ENCODE peak calls at places on chromosomes 13 and 19, in five cellular contexts. G is lower leg skin, U is uterus, R is Peyer's patch, E is tibial nerve. J is an unnamed sample.

GRCh38 chr13:34162545-34162936 is 344.6 kb downstream of the RFC3 start:
- DNase-seq in G (no peak), U (no peak), R (no peak), E (no peak), J (no peak)

GRCh38 chr13:95643009-95643408 is 1.5 kb downstream of the DZIP1 start:
- DNase-seq in G (no peak), U (no peak), R (no peak), E (no peak), J (no peak)

GRCh38 chr13:50156722-50157121 is 141.5 kb downstream of the KCNRG start:
- DNase-seq in G (no peak), U (no peak), R (no peak), E (peak; percentile 44), J (no peak)

GRCh38 chr13:41075034-41075433 is 13.7 kb downstream of the WBP4 start:
- DNase-seq in G (no peak), U (no peak), R (no peak), E (peak; percentile 54), J (no peak)

GRCh38 chr13:107753286-107753685 is 462.1 kb downstream of the LIG4 start:
- DNase-seq in G (no peak), U (no peak), R (no peak), E (no peak), J (no peak)

GRCh38 chr19:55956431-55956830 is 8.8 kb downstream of the NLRP8 start:
- DNase-seq in G (peak; percentile 49), U (no peak), R (no peak), E (no peak), J (no peak)

GRCh38 chr13:41177616-41178015 is 16.8 kb downstream of the KBTBD7 start:
- DNase-seq in G (no peak), U (no peak), R (no peak), E (no peak), J (no peak)

GRCh38 chr19:11435833-11436313 is 438 bp downstream of the PRKCSH start:
- DNase-seq in G (no peak), U (no peak), R (peak; percentile 65), E (no peak), J (no peak)

GRCh38 chr19:13974073-13974472 is 21.8 kb downstream of the DCAF15 start:
- DNase-seq in G (no peak), U (no peak), R (peak; percentile 77), E (no peak), J (no peak)

GRCh38 chr13:96029002-96029401 is 24.2 kb downstream of the UGGT2 start:
- DNase-seq in G (no peak), U (no peak), R (no peak), E (no peak), J (no peak)

GRCh38 chr13:77767413-77767812 is 69.9 kb downstream of the SLAIN1 start:
- DNase-seq in G (no peak), U (no peak), R (no peak), E (no peak), J (no peak)

GRCh38 chr13:73879346-73880020 is 254.7 kb downstream of the KLF12 start:
- DNase-seq in G (no peak), U (no peak), R (no peak), E (no peak), J (no peak)

GRCh38 chr19:15191982-15192381 is 8.8 kb downstream of the NOTCH3 start:
- DNase-seq in G (no peak), U (no peak), R (no peak), E (no peak), J (no peak)

GRCh38 chr13:30481241-30481760 is 15.6 kb upstream of the HMGB1 start:
- DNase-seq in G (no peak), U (no peak), R (no peak), E (no peak), J (no peak)

GRCh38 chr19:15893498-15893897 is 4.4 kb downstream of the CYP4F2 start:
- DNase-seq in G (no peak), U (no peak), R (peak; percentile 90), E (no peak), J (no peak)

GRCh38 chr13:34654203-34654602 is 287.9 kb upstream of the NBEA start:
- DNase-seq in G (no peak), U (no peak), R (no peak), E (no peak), J (no peak)

GRCh38 chr13:35210234-35210633 is 266.3 kb downstream of the MAB21L1 start:
- DNase-seq in G (no peak), U (no peak), R (no peak), E (no peak), J (no peak)

GRCh38 chr19:1673645-1674292 is 21.4 kb upstream of the TCF3 start:
- DNase-seq in G (no peak), U (no peak), R (no peak), E (no peak), J (no peak)

GRCh38 chr13:35618565-35619083 is 142.1 kb upstream of the MAB21L1 start:
- DNase-seq in G (no peak), U (no peak), R (no peak), E (no peak), J (no peak)

GRCh38 chr13:92137519-92137918 is 739.1 kb downstream of the GPC5 start:
- DNase-seq in G (no peak), U (no peak), R (no peak), E (no peak), J (no peak)

GRCh38 chr13:41017153-41017552 is 2.0 kb downstream of the ELF1 start:
- DNase-seq in G (no peak), U (no peak), R (peak; percentile 84), E (no peak), J (peak; percentile 10)

GRCh38 chr19:12792048-12792852 is 964 bp downstream of the JUNB start:
- DNase-seq in G (peak; percentile 93), U (peak; percentile 59), R (peak; percentile 92), E (no peak), J (peak; percentile 81)

GRCh38 chr13:90968510-90968909 is 379.0 kb upstream of the MIR17HG start:
- DNase-seq in G (no peak), U (no peak), R (no peak), E (no peak), J (no peak)

GRCh38 chr13:104869501-104869900 is 1666.0 kb downstream of the EFNB2 start:
- DNase-seq in G (no peak), U (no peak), R (no peak), E (no peak), J (no peak)

GRCh38 chr13:70043685-70044084 is 63.9 kb upstream of the ATXN8OS start:
- DNase-seq in G (no peak), U (no peak), R (no peak), E (no peak), J (no peak)

GRCh38 chr19:16208064-16208759 is 10.5 kb downstream of the AP1M1 start:
- DNase-seq in G (no peak), U (no peak), R (peak; percentile 34), E (no peak), J (no peak)

GRCh38 chr19:53896682-53897081 is 12.4 kb upstream of the CACNG7 start:
- DNase-seq in G (no peak), U (no peak), R (no peak), E (no peak), J (no peak)

GRCh38 chr19:7925171-7925837 is 631 bp downstream of the CTXN1 start:
- DNase-seq in G (peak; percentile 94), U (peak; percentile 82), R (peak; percentile 81), E (peak; percentile 59), J (no peak)

GRCh38 chr13:49444517-49445395 is 682 bp downstream of the SETDB2 start:
- DNase-seq in G (no peak), U (peak; percentile 39), R (peak; percentile 64), E (peak; percentile 73), J (peak; percentile 12)

GRCh38 chr13:112333756-112334543 is 42.2 kb upstream of the SPACA7 start:
- DNase-seq in G (no peak), U (no peak), R (no peak), E (no peak), J (no peak)

GRCh38 chr19:2982983-2983350 is 5.6 kb downstream of the TLE6 start:
- DNase-seq in G (peak; percentile 98), U (peak; percentile 98), R (peak; percentile 82), E (peak; percentile 86), J (peak; percentile 68)

GRCh38 chr13:21757721-21758120 is 86.8 kb downstream of the FGF9 start:
- DNase-seq in G (no peak), U (no peak), R (no peak), E (no peak), J (no peak)

GRCh38 chr13:65724261-65724660 is 1505.9 kb downstream of the PCDH9 start:
- DNase-seq in G (no peak), U (no peak), R (no peak), E (no peak), J (no peak)

GRCh38 chr19:43586346-43586745 is 9.6 kb downstream of the IRGQ start:
- DNase-seq in G (no peak), U (no peak), R (no peak), E (no peak), J (no peak)

GRCh38 chr19:38061294-38061693 is 154.3 kb downstream of the SIPA1L3 start:
- DNase-seq in G (no peak), U (no peak), R (no peak), E (no peak), J (no peak)

GRCh38 chr13:110617326-110618072 is 2.2 kb downstream of the NAXD start:
- DNase-seq in G (no peak), U (peak; percentile 45), R (peak; percentile 62), E (peak; percentile 35), J (peak; percentile 18)
- H3K4me3 ChIP-seq in G (no peak overlapping the region), U (no peak overlapping the region), R (peak overlapping the region; percentile 80), E (no peak overlapping the region), J (no peak overlapping the region)

GRCh38 chr19:28012361-28012760 is 1200.6 kb downstream of the UQCRFS1 start:
- DNase-seq in G (no peak), U (no peak), R (no peak), E (no peak), J (no peak)
- TF ChIP-seq CTCF in G (no peak), U (no peak), R (no peak), E (no peak), J (no peak)

GRCh38 chr19:18453269-18454024 is 15.5 kb upstream of the ISYNA1 start:
- DNase-seq in G (no peak), U (no peak), R (no peak), E (no peak), J (no peak)
- TF ChIP-seq POLR2A in G (no peak), U (no peak), R (no peak), E (no peak), J (no peak)

GRCh38 chr19:33928458-33928950 is 131.8 kb downstream of the KCTD15 start:
- DNase-seq in G (no peak), U (no peak), R (no peak), E (no peak), J (no peak)
- H3K4me3 ChIP-seq in G (no peak overlapping the region), U (no peak overlapping the region), R (no peak overlapping the region), E (no peak overlapping the region), J (no peak overlapping the region)

DNA sequence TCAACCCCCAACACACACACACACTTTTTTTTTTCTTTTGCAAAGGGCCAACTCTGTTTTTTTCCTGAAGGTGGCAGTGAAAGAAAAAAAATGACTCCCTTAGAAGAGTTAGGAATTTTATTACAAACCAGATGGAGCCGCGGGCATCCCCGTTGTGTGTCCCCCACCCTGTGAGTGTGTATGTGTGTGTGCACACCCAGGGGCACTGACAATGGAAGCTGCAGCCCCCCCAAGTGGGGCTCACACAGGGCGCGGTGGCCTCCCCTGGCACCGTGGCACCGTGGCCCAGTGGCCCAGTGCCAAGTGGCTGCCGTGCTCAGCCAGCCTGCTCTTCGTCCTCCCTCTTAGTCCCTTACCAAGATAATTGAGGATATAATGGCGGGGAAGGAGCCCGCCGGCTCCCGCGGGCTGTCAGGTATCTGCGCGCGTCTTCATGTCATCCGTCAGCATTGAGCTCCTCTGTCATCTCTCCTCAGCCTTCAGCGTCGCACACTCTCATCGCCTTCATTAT is 314.1 kb downstream of the ZNF536 start:
- DNase-seq in G (peak; percentile 81), U (no peak), R (no peak), E (no peak), J (no peak)
- TF ChIP-seq CTCF in G (no peak), U (peak; percentile 26), R (no peak), E (peak; percentile 12), J (no peak)

J was measured in gastrocnemius medialis.